ENCODE peak calls at places on chromosomes 16 and 17, in ten cellular contexts. X, H, P, Q, G, B, I, U, L and J are unnamed samples.

GRCh38 chr17:48052956-48053757 is 5.0 kb downstream of the NFE2L1 start:
- DNase-seq in X (no peak), H (no peak), P (no peak), Q (peak; percentile 94), G (peak; percentile 48), B (no peak), I (peak; percentile 20), U (peak; percentile 69), L (peak; percentile 88), J (peak; percentile 71)

GRCh38 chr17:8837438-8838075 is 29.9 kb downstream of the PIK3R6 start:
- DNase-seq in X (no peak), H (no peak), P (no peak), Q (no peak), G (no peak), B (peak; percentile 55), I (no peak), U (peak; percentile 72), L (no peak), J (no peak)

GRCh38 chr16:57536306-57537193 is at the start of gene CCDC102A:
- DNase-seq in X (no peak), H (no peak), P (peak; percentile 87), Q (peak; percentile 31), G (peak; percentile 42), B (peak; percentile 80), I (no peak), U (peak; percentile 55), L (no peak), J (no peak)

GRCh38 chr17:44331249-44331760 is 6.7 kb upstream of the SLC25A39 start:
- DNase-seq in X (peak; percentile 84), H (no peak), P (peak; percentile 89), Q (peak; percentile 89), G (peak; percentile 87), B (no peak), I (peak; percentile 63), U (peak; percentile 83), L (peak; percentile 80), J (peak; percentile 47)

GRCh38 chr17:34547453-34548063 is 31.8 kb upstream of the TMEM132E start:
- DNase-seq in X (no peak), H (no peak), P (no peak), Q (no peak), G (no peak), B (no peak), I (no peak), U (no peak), L (no peak), J (no peak)

GRCh38 chr16:1036121-1036520 is 36.4 kb upstream of the SSTR5 start:
- DNase-seq in X (no peak), H (no peak), P (no peak), Q (no peak), G (no peak), B (no peak), I (no peak), U (no peak), L (no peak), J (no peak)

GRCh38 chr16:82713778-82714177 is 87.0 kb downstream of the CDH13 start:
- DNase-seq in X (no peak), H (no peak), P (no peak), Q (no peak), G (no peak), B (no peak), I (no peak), U (no peak), L (no peak), J (no peak)

GRCh38 chr17:69466451-69466850 is 52.0 kb downstream of the MAP2K6 start:
- DNase-seq in X (no peak), H (no peak), P (peak; percentile 21), Q (no peak), G (no peak), B (no peak), I (no peak), U (no peak), L (no peak), J (no peak)

GRCh38 chr17:75032896-75033294 is 13.9 kb downstream of the ATP5PD start:
- DNase-seq in X (peak; percentile 48), H (no peak), P (no peak), Q (peak; percentile 43), G (peak; percentile 38), B (no peak), I (no peak), U (peak; percentile 22), L (peak; percentile 48), J (peak; percentile 47)

GRCh38 chr17:63477471-63478440 is 895 bp downstream of the ACE start:
- DNase-seq in X (no peak), H (no peak), P (no peak), Q (no peak), G (peak; percentile 54), B (no peak), I (no peak), U (peak; percentile 19), L (no peak), J (no peak)

GRCh38 chr17:45225051-45225700 is 3.5 kb downstream of the FMNL1 start:
- DNase-seq in X (peak; percentile 20), H (no peak), P (no peak), Q (no peak), G (no peak), B (no peak), I (no peak), U (no peak), L (no peak), J (no peak)

GRCh38 chr17:40415390-40415789 is 2.3 kb downstream of the TOP2A start:
- DNase-seq in X (peak; percentile 57), H (no peak), P (peak; percentile 33), Q (no peak), G (no peak), B (no peak), I (no peak), U (no peak), L (no peak), J (no peak)

GRCh38 chr17:76678330-76678729 is 32.4 kb downstream of the MXRA7 start:
- DNase-seq in X (no peak), H (no peak), P (no peak), Q (no peak), G (peak; percentile 81), B (no peak), I (no peak), U (no peak), L (no peak), J (no peak)

GRCh38 chr16:11674818-11675560 is 6.7 kb downstream of the SNN start:
- DNase-seq in X (no peak), H (no peak), P (no peak), Q (no peak), G (no peak), B (no peak), I (peak; percentile 59), U (no peak), L (no peak), J (peak; percentile 45)

GRCh38 chr16:11675561-11676511 is 7.6 kb downstream of the SNN start:
- DNase-seq in X (peak; percentile 64), H (no peak), P (no peak), Q (no peak), G (peak; percentile 77), B (no peak), I (no peak), U (peak; percentile 91), L (no peak), J (no peak)

GRCh38 chr16:11677959-11678881 is 10.0 kb downstream of the SNN start:
- DNase-seq in X (no peak), H (no peak), P (no peak), Q (no peak), G (no peak), B (peak; percentile 78), I (no peak), U (no peak), L (no peak), J (no peak)

GRCh38 chr16:11677451-11677951 is 9.2 kb downstream of the SNN start:
- DNase-seq in X (no peak), H (no peak), P (no peak), Q (no peak), G (no peak), B (no peak), I (no peak), U (no peak), L (no peak), J (no peak)

GRCh38 chr16:11676799-11677198 is 8.5 kb downstream of the SNN start:
- DNase-seq in X (no peak), H (no peak), P (no peak), Q (no peak), G (no peak), B (no peak), I (peak; percentile 76), U (no peak), L (no peak), J (peak; percentile 29)
- H3K4me1 ChIP-seq in X (peaks cover 66% of the 10 kb centered on the region), H (peaks cover 99% of the 10 kb centered on the region), P (peaks cover under 1% of the 10 kb centered on the region), Q (peaks cover 27% of the 10 kb centered on the region), G (peaks cover 2% of the 10 kb centered on the region), B (peaks cover 82% of the 10 kb centered on the region), I (peaks cover 25% of the 10 kb centered on the region), U (peaks cover 60% of the 10 kb centered on the region), L (peaks cover 66% of the 10 kb centered on the region), J (peaks cover 23% of the 10 kb centered on the region)

DNA sequence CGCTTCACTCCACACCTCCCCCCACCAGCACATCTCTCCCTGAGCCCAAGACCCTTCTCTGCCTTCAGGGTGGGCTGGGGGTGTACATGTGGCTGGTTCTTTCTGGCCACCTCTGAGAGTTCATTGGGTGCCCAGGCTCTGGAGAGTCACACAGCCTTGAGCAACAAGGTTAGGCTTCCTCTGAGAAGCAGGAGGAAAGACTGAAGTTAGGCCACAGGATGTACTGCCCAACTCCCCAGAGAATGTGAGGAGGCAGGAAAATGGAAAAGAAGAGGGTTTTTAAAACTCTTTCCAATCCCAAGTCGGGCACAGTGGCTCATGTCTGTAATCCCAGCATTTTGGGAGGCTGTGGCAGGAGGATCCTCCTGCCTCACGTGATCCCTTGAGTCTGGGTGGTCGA is 7.3 kb downstream of the PCGF2 start:
- DNase-seq in X (no peak), H (no peak), P (no peak), Q (no peak), G (no peak), B (no peak), I (no peak), U (no peak), L (no peak), J (no peak)
- TF ChIP-seq CTCF in X (no peak), H (no peak), P (no peak), Q (no peak), G (no peak), B (no peak), I (no peak), U (no peak), L (no peak), J (no peak)

DNA sequence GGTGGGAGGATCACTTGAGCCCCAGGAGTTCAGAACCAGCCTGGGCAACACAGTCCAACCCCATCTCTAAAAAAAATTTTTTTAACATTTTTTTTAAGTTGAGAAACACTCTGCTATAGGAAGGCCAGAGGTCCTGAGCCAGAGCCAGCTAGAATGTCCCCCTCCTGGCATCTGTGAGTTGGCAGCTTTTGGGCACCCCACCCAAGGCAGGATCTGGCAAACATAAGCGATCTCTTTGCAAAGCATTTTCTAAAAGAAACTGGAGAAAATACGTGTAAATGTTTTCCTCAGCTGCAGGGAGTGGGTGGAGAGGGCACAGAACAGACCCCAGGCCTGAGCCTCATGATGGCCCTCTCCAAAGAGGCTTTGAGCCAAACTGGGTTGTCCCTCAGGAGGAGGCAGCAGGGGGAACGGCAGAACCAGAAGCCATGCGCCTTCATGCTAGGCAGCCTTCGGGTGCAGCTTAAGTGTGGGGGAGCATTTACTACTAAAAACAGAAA is 11.7 kb downstream of the CAVIN1 start:
- DNase-seq in X (no peak), H (no peak), P (no peak), Q (no peak), G (no peak), B (no peak), I (no peak), U (no peak), L (peak; percentile 31), J (no peak)
- H3K4me1 ChIP-seq in X (peaks cover 80% of the 10 kb centered on the region), H (peaks cover 100% of the 10 kb centered on the region), P (peaks cover 28% of the 10 kb centered on the region), Q (peaks cover 38% of the 10 kb centered on the region), G (no peaks in the 10 kb centered on the region), B (peaks cover 97% of the 10 kb centered on the region), I (peaks cover 21% of the 10 kb centered on the region), U (peaks cover 15% of the 10 kb centered on the region), L (peaks cover 94% of the 10 kb centered on the region), J (peaks cover 45% of the 10 kb centered on the region)

GRCh38 chr16:3149630-3150345 is 15.0 kb downstream of the ZNF213 start:
- DNase-seq in X (peak; percentile 83), H (no peak), P (peak; percentile 88), Q (peak; percentile 78), G (peak; percentile 83), B (no peak), I (peak; percentile 48), U (peak; percentile 81), L (peak; percentile 66), J (peak; percentile 70)
- TF ChIP-seq CTCF in X (peak; percentile 50), H (peak; percentile 32), P (peak; percentile 64), Q (no peak), G (peak; percentile 35), B (peak; percentile 32), I (peak; percentile 50), U (peak; percentile 41), L (no peak), J (peak; percentile 37)